ENCODE peak calls at places on chromosomes 7 and 10, in nine cellular contexts. T, A, J, I, Y, R, N, M and G are unnamed samples.
A peak's percentile ranks its signal among the peaks of the same experiment; 100 is the strongest.

GRCh38 chr7:140857048-140857447 is 67.7 kb downstream of the BRAF start:
- DNase-seq in T (no peak), A (no peak), J (no peak), I (peak; percentile 10), Y (no peak), R (no peak), N (no peak), M (no peak), G (no peak)

GRCh38 chr10:113020838-113021237 is 70.8 kb downstream of the TCF7L2 start:
- DNase-seq in T (no peak), A (no peak), J (no peak), I (no peak), Y (no peak), R (no peak), N (no peak), M (no peak), G (no peak)

GRCh38 chr10:128022216-128023196 is 103.7 kb downstream of the MKI67 start:
- DNase-seq in T (no peak), A (no peak), J (no peak), I (no peak), Y (no peak), R (no peak), N (no peak), M (no peak), G (no peak)

GRCh38 chr7:120741371-120742042 is 116.4 kb downstream of the TSPAN12 start:
- DNase-seq in T (no peak), A (no peak), J (no peak), I (no peak), Y (no peak), R (no peak), N (no peak), M (no peak), G (no peak)

GRCh38 chr10:47247190-47248059 is 52.6 kb upstream of the GDF10 start:
- DNase-seq in T (no peak), A (peak; percentile 57), J (no peak), I (no peak), Y (no peak), R (no peak), N (no peak), M (no peak), G (no peak)

GRCh38 chr10:25114036-25114411 is 60.8 kb upstream of the GPR158 start:
- DNase-seq in T (no peak), A (no peak), J (no peak), I (no peak), Y (no peak), R (no peak), N (no peak), M (no peak), G (no peak)

GRCh38 chr10:98030093-98030821 is at the start of gene CRTAC1:
- DNase-seq in T (no peak), A (no peak), J (peak; percentile 38), I (no peak), Y (peak; percentile 97), R (peak; percentile 29), N (peak; percentile 78), M (no peak), G (peak; percentile 49)

GRCh38 chr10:72354356-72355213 is at the start of gene DNAJB12:
- DNase-seq in T (peak; percentile 77), A (peak; percentile 97), J (peak; percentile 92), I (peak; percentile 95), Y (peak; percentile 95), R (peak; percentile 90), N (peak; percentile 89), M (peak; percentile 90), G (peak; percentile 95)

GRCh38 chr7:157719705-157720655 is 383.2 kb downstream of the DNAJB6 start:
- DNase-seq in T (no peak), A (no peak), J (no peak), I (no peak), Y (no peak), R (no peak), N (no peak), M (no peak), G (no peak)

GRCh38 chr10:31426425-31426824 is 107.4 kb downstream of the ZEB1 start:
- DNase-seq in T (no peak), A (no peak), J (peak; percentile 62), I (peak; percentile 94), Y (no peak), R (no peak), N (no peak), M (peak; percentile 65), G (peak; percentile 82)

GRCh38 chr10:52688906-52689305 is 83.7 kb downstream of the MBL2 start:
- DNase-seq in T (no peak), A (no peak), J (no peak), I (no peak), Y (no peak), R (no peak), N (no peak), M (no peak), G (no peak)

GRCh38 chr10:125797999-125798662 is 22.5 kb upstream of the MMP21 start:
- DNase-seq in T (no peak), A (no peak), J (no peak), I (no peak), Y (no peak), R (no peak), N (no peak), M (no peak), G (no peak)

GRCh38 chr7:90396420-90396819 is 6.8 kb upstream of the CLDN12 start:
- DNase-seq in T (no peak), A (no peak), J (no peak), I (no peak), Y (no peak), R (no peak), N (peak; percentile 14), M (no peak), G (no peak)

GRCh38 chr10:71131096-71131495 is 81.3 kb upstream of the UNC5B start:
- DNase-seq in T (no peak), A (no peak), J (no peak), I (no peak), Y (no peak), R (no peak), N (no peak), M (no peak), G (no peak)

GRCh38 chr7:4849390-4849789 is 12.4 kb downstream of the PAPOLB start:
- DNase-seq in T (no peak), A (no peak), J (no peak), I (peak; percentile 26), Y (peak; percentile 67), R (no peak), N (peak; percentile 71), M (no peak), G (peak; percentile 68)

GRCh38 chr7:109101332-109101731 is 531.7 kb downstream of the DNAJB9 start:
- DNase-seq in T (no peak), A (no peak), J (no peak), I (no peak), Y (peak; percentile 60), R (no peak), N (no peak), M (no peak), G (no peak)

GRCh38 chr10:30862486-30862885 is 169.2 kb downstream of the ZNF438 start:
- DNase-seq in T (peak; percentile 61), A (no peak), J (no peak), I (peak; percentile 92), Y (no peak), R (no peak), N (no peak), M (peak; percentile 77), G (peak; percentile 77)

GRCh38 chr10:23534328-23534727 is 95.5 kb downstream of the OTUD1 start:
- DNase-seq in T (no peak), A (no peak), J (no peak), I (no peak), Y (no peak), R (no peak), N (no peak), M (no peak), G (no peak)

GRCh38 chr7:2802082-2802481 is 42.0 kb downstream of the GNA12 start:
- DNase-seq in T (no peak), A (no peak), J (no peak), I (peak; percentile 70), Y (no peak), R (no peak), N (no peak), M (no peak), G (peak; percentile 18)

GRCh38 chr7:148958061-148958460 is 70.2 kb downstream of the PDIA4 start:
- DNase-seq in T (no peak), A (no peak), J (no peak), I (no peak), Y (no peak), R (no peak), N (no peak), M (no peak), G (no peak)
- TF ChIP-seq CTCF in T (no peak), A (no peak), J (no peak), I (no peak), Y (no peak), R (no peak), N (no peak), M (no peak), G (no peak)

GRCh38 chr10:7406712-7407333 is 4.0 kb downstream of the SFMBT2 start:
- DNase-seq in T (no peak), A (no peak), J (peak; percentile 66), I (no peak), Y (peak; percentile 23), R (no peak), N (no peak), M (no peak), G (no peak)

GRCh38 chr10:7409045-7409731 is 1.6 kb downstream of the SFMBT2 start:
- DNase-seq in T (no peak), A (peak; percentile 83), J (peak; percentile 12), I (no peak), Y (peak; percentile 41), R (no peak), N (peak; percentile 63), M (no peak), G (no peak)

GRCh38 chr10:7408494-7409044 is 2.3 kb downstream of the SFMBT2 start:
- DNase-seq in T (no peak), A (peak; percentile 91), J (peak; percentile 66), I (peak; percentile 17), Y (peak; percentile 83), R (peak; percentile 49), N (peak; percentile 80), M (no peak), G (peak; percentile 84)

GRCh38 chr10:7407368-7408002 is 3.3 kb downstream of the SFMBT2 start:
- DNase-seq in T (no peak), A (peak; percentile 78), J (peak; percentile 29), I (no peak), Y (peak; percentile 20), R (no peak), N (no peak), M (no peak), G (no peak)

GRCh38 chr10:7408003-7408493 is 2.8 kb downstream of the SFMBT2 start:
- DNase-seq in T (no peak), A (peak; percentile 87), J (peak; percentile 65), I (no peak), Y (peak; percentile 64), R (no peak), N (no peak), M (no peak), G (no peak)
- H3K4me3 ChIP-seq in T (peak overlapping the region; percentile 63), A (peak overlapping the region; percentile 77), J (peak overlapping the region; percentile 75), I (peak overlapping the region; percentile 56), Y (peak overlapping the region; percentile 68), R (peak overlapping the region; percentile 69), N (peak overlapping the region; percentile 91), M (peak overlapping the region; percentile 67), G (peak overlapping the region; percentile 66)

GRCh38 chr7:53596230-53596629 is 560.8 kb downstream of the POM121L12 start:
- DNase-seq in T (peak; percentile 37), A (no peak), J (no peak), I (no peak), Y (no peak), R (no peak), N (peak; percentile 41), M (no peak), G (no peak)
- TF ChIP-seq CTCF in T (peak; percentile 48), A (peak; percentile 17), J (no peak), I (no peak), Y (no peak), R (no peak), N (peak; percentile 30), M (no peak), G (no peak)

GRCh38 chr7:29319719-29320521 is 125.3 kb downstream of the CHN2 start:
- DNase-seq in T (no peak), A (no peak), J (no peak), I (no peak), Y (no peak), R (no peak), N (peak; percentile 15), M (no peak), G (no peak)
- H3K4me3 ChIP-seq in T (no peak overlapping the region), A (no peak overlapping the region), J (no peak overlapping the region), I (no peak overlapping the region), Y (no peak overlapping the region), R (no peak overlapping the region), N (no peak overlapping the region), M (no peak overlapping the region), G (no peak overlapping the region)